ENCODE peak calls at places on chromosome 17, in four cellular contexts. One of them, this sample, is unnamed.

GRCh38 chr17:41731836-41732235 is 2.6 kb downstream of the HAP1 start:
- DNase-seq in adrenal gland: no peak
- DNase-seq in fibroblast of lung: no peak
- DNase-seq in neuronal stem cell: no peak
- DNase-seq in this sample: no peak

GRCh38 chr17:54046570-54046969 is 223.8 kb downstream of the KIF2B start:
- DNase-seq in fibroblast of lung: no peak
- DNase-seq in neuronal stem cell: no peak
- DNase-seq in adrenal gland: no peak
- DNase-seq in this sample: no peak

GRCh38 chr17:7851438-7852261 is 3.2 kb upstream of the TMEM88 start:
- DNase-seq in neuronal stem cell: peak; percentile 89
- DNase-seq in adrenal gland: peak; percentile 93
- DNase-seq in fibroblast of lung: peak; percentile 71
- DNase-seq in this sample: peak; percentile 88

GRCh38 chr17:5592382-5592781 is 8.1 kb upstream of the NLRP1 start:
- DNase-seq in fibroblast of lung: peak; percentile 27
- DNase-seq in neuronal stem cell: peak; percentile 50
- DNase-seq in adrenal gland: no peak
- DNase-seq in this sample: no peak

GRCh38 chr17:51200295-51200694 is 34.1 kb downstream of the NME2 start:
- DNase-seq in fibroblast of lung: no peak
- DNase-seq in adrenal gland: no peak
- DNase-seq in neuronal stem cell: no peak
- DNase-seq in this sample: no peak

GRCh38 chr17:1000597-1001490 is 3.9 kb downstream of the TIMM22 start:
- DNase-seq in neuronal stem cell: no peak
- DNase-seq in fibroblast of lung: peak; percentile 53
- DNase-seq in adrenal gland: no peak
- DNase-seq in this sample: peak; percentile 56

GRCh38 chr17:67558740-67559380 is 158.9 kb upstream of the NOL11 start:
- DNase-seq in adrenal gland: peak; percentile 84
- DNase-seq in neuronal stem cell: no peak
- DNase-seq in fibroblast of lung: no peak
- DNase-seq in this sample: no peak

GRCh38 chr17:43094129-43094834 is 30.9 kb downstream of the BRCA1 start:
- DNase-seq in neuronal stem cell: no peak
- DNase-seq in adrenal gland: no peak
- DNase-seq in fibroblast of lung: peak; percentile 70
- DNase-seq in this sample: no peak

GRCh38 chr17:83133302-83134121 is 54.1 kb downstream of the METRNL start:
- DNase-seq in adrenal gland: no peak
- DNase-seq in neuronal stem cell: no peak
- DNase-seq in fibroblast of lung: no peak
- DNase-seq in this sample: no peak

GRCh38 chr17:18267366-18267765 is 6.9 kb downstream of the MIEF2 start:
- DNase-seq in fibroblast of lung: no peak
- DNase-seq in adrenal gland: no peak
- DNase-seq in neuronal stem cell: no peak
- DNase-seq in this sample: no peak

GRCh38 chr17:42342242-42343008 is 45.8 kb downstream of the STAT3 start:
- DNase-seq in neuronal stem cell: no peak
- DNase-seq in adrenal gland: peak; percentile 36
- DNase-seq in fibroblast of lung: peak; percentile 76
- DNase-seq in this sample: no peak

GRCh38 chr17:72822358-72823023 is 270.0 kb downstream of the SLC39A11 start:
- DNase-seq in fibroblast of lung: no peak
- DNase-seq in adrenal gland: no peak
- DNase-seq in neuronal stem cell: no peak
- DNase-seq in this sample: no peak

GRCh38 chr17:66549312-66549705 is 246.9 kb downstream of the PRKCA start:
- DNase-seq in neuronal stem cell: no peak
- DNase-seq in fibroblast of lung: peak; percentile 88
- DNase-seq in adrenal gland: no peak
- DNase-seq in this sample: no peak

GRCh38 chr17:38605852-38606645 is at the start of gene SRCIN1:
- DNase-seq in neuronal stem cell: peak; percentile 72
- DNase-seq in fibroblast of lung: peak; percentile 23
- DNase-seq in adrenal gland: peak; percentile 23
- DNase-seq in this sample: peak; percentile 62

GRCh38 chr17:48027322-48027981 is 10.1 kb downstream of the COPZ2 start:
- DNase-seq in neuronal stem cell: no peak
- DNase-seq in fibroblast of lung: no peak
- DNase-seq in adrenal gland: no peak
- DNase-seq in this sample: no peak

GRCh38 chr17:14803781-14804180 is 461.3 kb downstream of the PMP22 start:
- DNase-seq in adrenal gland: no peak
- DNase-seq in neuronal stem cell: no peak
- DNase-seq in fibroblast of lung: no peak
- DNase-seq in this sample: no peak

GRCh38 chr17:71905632-71906031 is 215.2 kb upstream of the SOX9 start:
- DNase-seq in fibroblast of lung: no peak
- DNase-seq in adrenal gland: no peak
- DNase-seq in neuronal stem cell: no peak
- DNase-seq in this sample: no peak

GRCh38 chr17:38606646-38607611 is 1.2 kb upstream of the SRCIN1 start:
- DNase-seq in adrenal gland: no peak
- DNase-seq in fibroblast of lung: no peak
- DNase-seq in neuronal stem cell: no peak
- DNase-seq in this sample: peak; percentile 76

GRCh38 chr17:29699283-29699682 is 76.6 kb upstream of the CORO6 start:
- DNase-seq in adrenal gland: no peak
- DNase-seq in neuronal stem cell: no peak
- DNase-seq in fibroblast of lung: no peak
- DNase-seq in this sample: no peak

GRCh38 chr17:55674107-55674506 is 48.6 kb downstream of the TMEM100 start:
- DNase-seq in fibroblast of lung: no peak
- DNase-seq in adrenal gland: no peak
- DNase-seq in neuronal stem cell: no peak
- DNase-seq in this sample: no peak

GRCh38 chr17:76036497-76037380 is 9.6 kb upstream of the EVPL start:
- DNase-seq in adrenal gland: no peak
- DNase-seq in fibroblast of lung: no peak
- DNase-seq in neuronal stem cell: no peak
- DNase-seq in this sample: no peak

GRCh38 chr17:16001498-16001897 is 1.9 kb downstream of the TTC19 start:
- DNase-seq in neuronal stem cell: no peak
- DNase-seq in adrenal gland: no peak
- DNase-seq in fibroblast of lung: no peak
- DNase-seq in this sample: no peak

GRCh38 chr17:1627219-1627986 is 1.2 kb downstream of the SLC43A2 start:
- DNase-seq in adrenal gland: no peak
- DNase-seq in fibroblast of lung: no peak
- DNase-seq in neuronal stem cell: no peak
- DNase-seq in this sample: no peak

GRCh38 chr17:36978810-36979584 is 30.2 kb downstream of the AATF start:
- DNase-seq in adrenal gland: no peak
- DNase-seq in fibroblast of lung: peak; percentile 58
- DNase-seq in neuronal stem cell: peak; percentile 9
- DNase-seq in this sample: no peak

GRCh38 chr17:29585080-29585751 is 4.2 kb downstream of the GIT1 start:
- DNase-seq in adrenal gland: no peak
- DNase-seq in fibroblast of lung: peak; percentile 44
- DNase-seq in neuronal stem cell: no peak
- DNase-seq in this sample: no peak

GRCh38 chr17:28828294-28829040 is 14.1 kb downstream of the FAM222B start:
- DNase-seq in adrenal gland: no peak
- DNase-seq in fibroblast of lung: peak; percentile 77
- DNase-seq in neuronal stem cell: no peak
- DNase-seq in this sample: no peak

DNA sequence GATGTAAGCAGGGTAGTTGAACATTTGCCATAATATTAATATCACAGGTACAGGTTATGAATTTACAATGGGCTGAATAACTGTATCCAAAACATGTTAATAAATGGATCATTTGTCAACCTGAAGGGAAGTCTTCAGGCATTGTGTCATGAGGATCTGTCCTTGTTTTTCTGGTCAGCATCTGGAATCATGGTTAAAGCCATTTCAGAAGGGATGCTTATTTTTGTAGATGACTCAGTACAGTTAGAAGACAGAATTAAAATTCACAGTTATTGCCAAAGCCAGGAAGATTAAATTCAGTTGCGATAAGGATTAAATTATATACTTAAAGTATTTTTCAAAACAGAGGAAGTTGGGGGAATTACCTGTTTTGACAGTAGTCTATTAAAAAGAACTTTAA is 8.0 kb downstream of the PSMD11 start:
- DNase-seq in neuronal stem cell: no peak
- DNase-seq in adrenal gland: no peak
- DNase-seq in fibroblast of lung: peak; percentile 52
- DNase-seq in this sample: no peak
- H3K4me3 ChIP-seq in neuronal stem cell: no peak overlapping the region
- H3K4me3 ChIP-seq in adrenal gland: no peak overlapping the region
- H3K4me3 ChIP-seq in fibroblast of lung: no peak overlapping the region
- H3K4me3 ChIP-seq in this sample: no peak overlapping the region

GRCh38 chr17:4357030-4357635 is 9.3 kb downstream of the UBE2G1 start:
- DNase-seq in adrenal gland: no peak
- DNase-seq in neuronal stem cell: no peak
- DNase-seq in fibroblast of lung: no peak
- DNase-seq in this sample: no peak
- H3K4me1 ChIP-seq in adrenal gland: peaks cover 7% of the 10 kb centered on the region
- H3K4me1 ChIP-seq in neuronal stem cell: no peaks in the 10 kb centered on the region
- H3K4me1 ChIP-seq in fibroblast of lung: no peaks in the 10 kb centered on the region
- H3K4me1 ChIP-seq in this sample: peaks cover 80% of the 10 kb centered on the region

GRCh38 chr17:78748048-78748729 is 33.9 kb downstream of the CYTH1 start:
- DNase-seq in neuronal stem cell: no peak
- DNase-seq in fibroblast of lung: no peak
- DNase-seq in adrenal gland: no peak
- DNase-seq in this sample: no peak
- H3K4me3 ChIP-seq in neuronal stem cell: no peak overlapping the region
- H3K4me3 ChIP-seq in fibroblast of lung: no peak overlapping the region
- H3K4me3 ChIP-seq in adrenal gland: no peak overlapping the region
- H3K4me3 ChIP-seq in this sample: peak overlapping the region; percentile 17

DNA sequence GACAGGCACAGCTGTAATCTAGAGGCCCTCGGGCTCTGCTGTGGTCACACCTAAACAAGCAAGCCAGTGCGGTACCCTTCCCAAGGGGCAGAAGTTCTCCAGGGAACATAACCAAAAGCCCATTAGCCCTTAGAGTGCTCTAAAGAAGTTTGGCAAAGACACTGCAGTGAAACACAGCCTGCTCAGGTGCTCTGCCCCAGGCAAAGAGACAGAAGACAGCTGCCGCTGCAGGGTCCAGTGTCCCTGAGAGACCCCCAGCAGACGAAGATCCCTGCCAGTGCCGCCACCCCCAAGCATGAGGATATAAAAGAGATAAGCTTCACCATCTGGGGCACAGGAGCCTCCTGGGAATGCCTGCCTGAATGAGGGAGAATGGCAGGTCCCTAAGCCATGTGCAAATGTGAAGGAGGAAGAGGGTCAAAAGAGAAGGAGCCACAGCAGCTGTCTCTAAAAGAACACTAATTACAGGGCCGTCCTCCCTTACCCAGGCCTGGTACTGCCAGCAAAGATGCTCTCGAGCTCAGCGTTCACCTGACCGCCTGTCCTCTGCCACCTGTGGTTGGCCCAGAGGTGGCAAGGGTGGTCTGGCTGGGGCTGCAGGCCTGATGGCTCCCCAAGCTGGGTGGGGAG is 29.7 kb downstream of the CUEDC1 start:
- DNase-seq in fibroblast of lung: no peak
- DNase-seq in adrenal gland: no peak
- DNase-seq in neuronal stem cell: no peak
- DNase-seq in this sample: no peak
- H3K4me1 ChIP-seq in fibroblast of lung: peaks cover 2% of the 10 kb centered on the region
- H3K4me1 ChIP-seq in adrenal gland: peaks cover 28% of the 10 kb centered on the region
- H3K4me1 ChIP-seq in neuronal stem cell: peaks cover 53% of the 10 kb centered on the region
- H3K4me1 ChIP-seq in this sample: peaks cover 96% of the 10 kb centered on the region

GRCh38 chr17:64657610-64658125 is 4.4 kb downstream of the SMURF2 start:
- DNase-seq in neuronal stem cell: no peak
- DNase-seq in adrenal gland: no peak
- DNase-seq in fibroblast of lung: no peak
- DNase-seq in this sample: no peak
- H3K4me3 ChIP-seq in neuronal stem cell: no peak overlapping the region
- H3K4me3 ChIP-seq in adrenal gland: no peak overlapping the region
- H3K4me3 ChIP-seq in fibroblast of lung: peak overlapping the region; percentile 88
- H3K4me3 ChIP-seq in this sample: no peak overlapping the region

DNA sequence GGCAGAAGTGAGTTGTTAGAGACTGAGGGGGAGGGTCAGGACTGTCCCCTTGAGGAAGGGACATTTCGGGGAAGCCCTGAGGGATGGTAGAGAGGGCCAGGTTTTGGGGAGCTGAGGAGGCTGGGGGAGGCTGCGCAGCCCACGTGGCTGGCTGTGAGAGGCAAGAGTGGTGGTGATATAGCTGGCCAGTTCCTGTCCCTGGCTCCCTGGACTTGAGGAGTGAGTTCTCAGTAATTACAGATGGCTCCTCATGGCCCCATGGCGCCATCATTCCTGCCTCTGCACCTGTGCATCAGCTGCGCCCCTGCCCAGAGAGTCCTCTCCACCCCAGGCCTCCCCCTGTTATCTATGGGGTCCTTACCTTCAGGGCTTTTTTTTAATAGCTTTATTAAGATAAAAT is 30.3 kb downstream of the MPRIP start:
- DNase-seq in neuronal stem cell: no peak
- DNase-seq in fibroblast of lung: no peak
- DNase-seq in adrenal gland: no peak
- DNase-seq in this sample: no peak
- H3K4me1 ChIP-seq in neuronal stem cell: peaks cover 7% of the 10 kb centered on the region
- H3K4me1 ChIP-seq in fibroblast of lung: peaks cover 30% of the 10 kb centered on the region
- H3K4me1 ChIP-seq in adrenal gland: peaks cover 13% of the 10 kb centered on the region
- H3K4me1 ChIP-seq in this sample: peaks cover 93% of the 10 kb centered on the region

GRCh38 chr17:81389585-81389984 is 5.7 kb upstream of the BAHCC1 start:
- DNase-seq in fibroblast of lung: no peak
- DNase-seq in adrenal gland: no peak
- DNase-seq in neuronal stem cell: no peak
- DNase-seq in this sample: no peak
- H3K4me3 ChIP-seq in fibroblast of lung: no peak overlapping the region
- H3K4me3 ChIP-seq in adrenal gland: no peak overlapping the region
- H3K4me3 ChIP-seq in neuronal stem cell: no peak overlapping the region
- H3K4me3 ChIP-seq in this sample: no peak overlapping the region